ENCODE peak calls at places on chromosomes 2 and 18, in eight cellular contexts. One of them, this sample, is unnamed.

GRCh38 chr2:28952806-28953190 is 28.3 kb upstream of the TOGARAM2 start:
- DNase-seq in stomach: no peak
- DNase-seq in Calu3: peak
- DNase-seq in AG09309: no peak
- DNase-seq in K562: peak
- DNase-seq in A549: peak
- DNase-seq in neural progenitor cell: peak
- DNase-seq in GM06990: no peak
- DNase-seq in this sample: no peak

GRCh38 chr18:32048507-32049091 is 30.0 kb downstream of the RNF125 start:
- DNase-seq in A549: peak
- DNase-seq in neural progenitor cell: no peak
- DNase-seq in K562: no peak
- DNase-seq in stomach: no peak
- DNase-seq in GM06990: peak
- DNase-seq in AG09309: peak
- DNase-seq in Calu3: no peak
- DNase-seq in this sample: no peak

GRCh38 chr18:43935051-43935412 is 657.7 kb upstream of the SYT4 start:
- DNase-seq in Calu3: no peak
- DNase-seq in stomach: no peak
- DNase-seq in K562: no peak
- DNase-seq in GM06990: no peak
- DNase-seq in A549: no peak
- DNase-seq in AG09309: peak
- DNase-seq in neural progenitor cell: no peak
- DNase-seq in this sample: no peak

GRCh38 chr2:149055751-149056150 is 17.3 kb downstream of the LYPD6B start:
- DNase-seq in stomach: no peak
- DNase-seq in A549: no peak
- DNase-seq in AG09309: no peak
- DNase-seq in neural progenitor cell: no peak
- DNase-seq in GM06990: no peak
- DNase-seq in Calu3: no peak
- DNase-seq in K562: no peak
- DNase-seq in this sample: no peak

GRCh38 chr2:219737270-219737691 is 109.9 kb downstream of the SLC4A3 start:
- DNase-seq in AG09309: no peak
- DNase-seq in stomach: no peak
- DNase-seq in A549: peak
- DNase-seq in Calu3: no peak
- DNase-seq in GM06990: no peak
- DNase-seq in K562: no peak
- DNase-seq in neural progenitor cell: peak
- DNase-seq in this sample: no peak

GRCh38 chr2:138356178-138356577 is 145.4 kb upstream of the SPOPL start:
- DNase-seq in Calu3: no peak
- DNase-seq in GM06990: no peak
- DNase-seq in neural progenitor cell: no peak
- DNase-seq in A549: peak
- DNase-seq in AG09309: peak
- DNase-seq in stomach: no peak
- DNase-seq in K562: no peak
- DNase-seq in this sample: no peak

GRCh38 chr2:24985406-24985805 is 13.7 kb upstream of the DNAJC27 start:
- DNase-seq in Calu3: no peak
- DNase-seq in stomach: no peak
- DNase-seq in AG09309: no peak
- DNase-seq in neural progenitor cell: no peak
- DNase-seq in K562: no peak
- DNase-seq in A549: no peak
- DNase-seq in GM06990: no peak
- DNase-seq in this sample: no peak

GRCh38 chr2:11750422-11750821 is 4.0 kb downstream of the LPIN1 start:
- DNase-seq in GM06990: peak
- DNase-seq in neural progenitor cell: no peak
- DNase-seq in AG09309: no peak
- DNase-seq in stomach: no peak
- DNase-seq in K562: no peak
- DNase-seq in Calu3: no peak
- DNase-seq in A549: no peak
- DNase-seq in this sample: peak

GRCh38 chr2:177334940-177335543 is 57.5 kb upstream of the AGPS start:
- DNase-seq in AG09309: no peak
- DNase-seq in K562: peak
- DNase-seq in stomach: no peak
- DNase-seq in GM06990: peak
- DNase-seq in neural progenitor cell: peak
- DNase-seq in A549: peak
- DNase-seq in Calu3: peak
- DNase-seq in this sample: peak

GRCh38 chr18:79493801-79494211 is 98.1 kb downstream of the NFATC1 start:
- DNase-seq in AG09309: no peak
- DNase-seq in Calu3: no peak
- DNase-seq in neural progenitor cell: no peak
- DNase-seq in GM06990: no peak
- DNase-seq in stomach: no peak
- DNase-seq in A549: no peak
- DNase-seq in K562: no peak
- DNase-seq in this sample: no peak

GRCh38 chr2:169877406-169877805 is 50.2 kb downstream of the UBR3 start:
- DNase-seq in Calu3: no peak
- DNase-seq in neural progenitor cell: no peak
- DNase-seq in K562: no peak
- DNase-seq in stomach: no peak
- DNase-seq in A549: peak
- DNase-seq in GM06990: no peak
- DNase-seq in AG09309: no peak
- DNase-seq in this sample: no peak

GRCh38 chr2:219591091-219591490 is 6.6 kb upstream of the STK11IP start:
- DNase-seq in A549: no peak
- DNase-seq in stomach: no peak
- DNase-seq in Calu3: no peak
- DNase-seq in GM06990: no peak
- DNase-seq in AG09309: no peak
- DNase-seq in K562: no peak
- DNase-seq in neural progenitor cell: no peak
- DNase-seq in this sample: no peak

GRCh38 chr2:138630164-138630563 is 128.6 kb downstream of the SPOPL start:
- DNase-seq in K562: no peak
- DNase-seq in Calu3: no peak
- DNase-seq in A549: no peak
- DNase-seq in neural progenitor cell: peak
- DNase-seq in GM06990: no peak
- DNase-seq in AG09309: no peak
- DNase-seq in stomach: no peak
- DNase-seq in this sample: no peak

GRCh38 chr2:10103179-10103578 is 19.4 kb upstream of the RRM2 start:
- DNase-seq in stomach: no peak
- DNase-seq in Calu3: no peak
- DNase-seq in K562: no peak
- DNase-seq in GM06990: no peak
- DNase-seq in AG09309: no peak
- DNase-seq in neural progenitor cell: no peak
- DNase-seq in A549: no peak
- DNase-seq in this sample: no peak

GRCh38 chr2:231530099-231531085 is at the start of gene NMUR1:
- DNase-seq in stomach: peak
- DNase-seq in GM06990: peak
- DNase-seq in Calu3: peak
- DNase-seq in AG09309: no peak
- DNase-seq in A549: peak
- DNase-seq in neural progenitor cell: peak
- DNase-seq in K562: peak
- DNase-seq in this sample: peak

GRCh38 chr2:168439536-168439935 is 16.5 kb upstream of the CERS6 start:
- DNase-seq in AG09309: no peak
- DNase-seq in A549: no peak
- DNase-seq in stomach: no peak
- DNase-seq in GM06990: no peak
- DNase-seq in K562: no peak
- DNase-seq in Calu3: no peak
- DNase-seq in neural progenitor cell: no peak
- DNase-seq in this sample: no peak

GRCh38 chr2:31812051-31812798 is 198.6 kb downstream of the MEMO1 start:
- DNase-seq in K562: peak
- DNase-seq in A549: peak
- DNase-seq in stomach: no peak
- DNase-seq in Calu3: no peak
- DNase-seq in neural progenitor cell: no peak
- DNase-seq in AG09309: no peak
- DNase-seq in GM06990: peak
- DNase-seq in this sample: peak

GRCh38 chr2:80437959-80438358 is 133.4 kb upstream of the LRRTM1 start:
- DNase-seq in stomach: no peak
- DNase-seq in AG09309: no peak
- DNase-seq in Calu3: no peak
- DNase-seq in neural progenitor cell: no peak
- DNase-seq in A549: no peak
- DNase-seq in GM06990: no peak
- DNase-seq in K562: peak
- DNase-seq in this sample: no peak

GRCh38 chr18:45085916-45086624 is 405.4 kb downstream of the SETBP1 start:
- DNase-seq in AG09309: no peak
- DNase-seq in K562: no peak
- DNase-seq in A549: no peak
- DNase-seq in GM06990: no peak
- DNase-seq in Calu3: no peak
- DNase-seq in neural progenitor cell: no peak
- DNase-seq in stomach: no peak
- DNase-seq in this sample: no peak

GRCh38 chr18:45090526-45091140 is 409.9 kb downstream of the SETBP1 start:
- DNase-seq in neural progenitor cell: no peak
- DNase-seq in stomach: no peak
- DNase-seq in GM06990: no peak
- DNase-seq in Calu3: no peak
- DNase-seq in AG09309: no peak
- DNase-seq in A549: no peak
- DNase-seq in K562: no peak
- DNase-seq in this sample: no peak

GRCh38 chr18:45084207-45084606 is 403.5 kb downstream of the SETBP1 start:
- DNase-seq in K562: no peak
- DNase-seq in A549: no peak
- DNase-seq in AG09309: no peak
- DNase-seq in GM06990: no peak
- DNase-seq in Calu3: no peak
- DNase-seq in stomach: no peak
- DNase-seq in neural progenitor cell: no peak
- DNase-seq in this sample: no peak

GRCh38 chr18:45083456-45083855 is 402.8 kb downstream of the SETBP1 start:
- DNase-seq in Calu3: no peak
- DNase-seq in stomach: no peak
- DNase-seq in AG09309: no peak
- DNase-seq in K562: no peak
- DNase-seq in A549: no peak
- DNase-seq in neural progenitor cell: no peak
- DNase-seq in GM06990: no peak
- DNase-seq in this sample: no peak

GRCh38 chr18:45086777-45087176 is 406.1 kb downstream of the SETBP1 start:
- DNase-seq in Calu3: no peak
- DNase-seq in AG09309: no peak
- DNase-seq in neural progenitor cell: no peak
- DNase-seq in K562: no peak
- DNase-seq in stomach: no peak
- DNase-seq in GM06990: no peak
- DNase-seq in A549: no peak
- DNase-seq in this sample: no peak
- TF ChIP-seq CTCF in Calu3: no peak
- TF ChIP-seq CTCF in AG09309: no peak
- TF ChIP-seq CTCF in neural progenitor cell: no peak
- TF ChIP-seq CTCF in K562: no peak
- TF ChIP-seq CTCF in stomach: no peak
- TF ChIP-seq CTCF in GM06990: no peak
- TF ChIP-seq CTCF in A549: no peak
- TF ChIP-seq CTCF in this sample: no peak

GRCh38 chr2:174617120-174617519 is 19.5 kb upstream of the WIPF1 start:
- DNase-seq in Calu3: no peak
- DNase-seq in neural progenitor cell: no peak
- DNase-seq in A549: no peak
- DNase-seq in AG09309: no peak
- DNase-seq in K562: no peak
- DNase-seq in GM06990: no peak
- DNase-seq in stomach: no peak
- DNase-seq in this sample: no peak
- TF ChIP-seq CTCF in Calu3: no peak
- TF ChIP-seq CTCF in neural progenitor cell: no peak
- TF ChIP-seq CTCF in A549: no peak
- TF ChIP-seq CTCF in AG09309: no peak
- TF ChIP-seq CTCF in K562: no peak
- TF ChIP-seq CTCF in GM06990: no peak
- TF ChIP-seq CTCF in stomach: no peak
- TF ChIP-seq CTCF in this sample: no peak

DNA sequence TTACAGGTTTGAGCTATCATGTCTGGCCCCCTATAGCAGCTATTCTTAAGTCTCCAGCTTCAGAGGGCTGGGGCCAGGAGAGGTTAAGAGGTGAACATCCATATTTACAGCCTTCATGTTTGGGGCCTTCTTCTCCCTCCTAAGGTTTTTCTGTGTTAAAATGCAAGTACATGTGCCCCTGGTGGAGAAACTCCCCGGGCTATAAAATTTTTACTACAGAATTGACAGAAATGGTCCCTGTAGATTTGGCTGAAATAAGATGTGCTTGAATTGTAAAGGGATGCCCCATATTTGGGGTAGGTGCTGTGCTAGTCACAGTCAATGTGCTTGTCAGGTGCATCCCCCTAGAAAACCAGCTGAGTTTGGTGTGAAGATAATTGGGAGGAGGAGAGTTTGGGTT is 263.3 kb upstream of the CXCR4 start:
- DNase-seq in stomach: no peak
- DNase-seq in neural progenitor cell: no peak
- DNase-seq in GM06990: no peak
- DNase-seq in K562: no peak
- DNase-seq in A549: no peak
- DNase-seq in AG09309: no peak
- DNase-seq in Calu3: no peak
- DNase-seq in this sample: no peak
- TF ChIP-seq CTCF in stomach: no peak
- TF ChIP-seq CTCF in neural progenitor cell: no peak
- TF ChIP-seq CTCF in GM06990: no peak
- TF ChIP-seq CTCF in K562: no peak
- TF ChIP-seq CTCF in A549: no peak
- TF ChIP-seq CTCF in AG09309: no peak
- TF ChIP-seq CTCF in Calu3: no peak
- TF ChIP-seq CTCF in this sample: no peak

DNA sequence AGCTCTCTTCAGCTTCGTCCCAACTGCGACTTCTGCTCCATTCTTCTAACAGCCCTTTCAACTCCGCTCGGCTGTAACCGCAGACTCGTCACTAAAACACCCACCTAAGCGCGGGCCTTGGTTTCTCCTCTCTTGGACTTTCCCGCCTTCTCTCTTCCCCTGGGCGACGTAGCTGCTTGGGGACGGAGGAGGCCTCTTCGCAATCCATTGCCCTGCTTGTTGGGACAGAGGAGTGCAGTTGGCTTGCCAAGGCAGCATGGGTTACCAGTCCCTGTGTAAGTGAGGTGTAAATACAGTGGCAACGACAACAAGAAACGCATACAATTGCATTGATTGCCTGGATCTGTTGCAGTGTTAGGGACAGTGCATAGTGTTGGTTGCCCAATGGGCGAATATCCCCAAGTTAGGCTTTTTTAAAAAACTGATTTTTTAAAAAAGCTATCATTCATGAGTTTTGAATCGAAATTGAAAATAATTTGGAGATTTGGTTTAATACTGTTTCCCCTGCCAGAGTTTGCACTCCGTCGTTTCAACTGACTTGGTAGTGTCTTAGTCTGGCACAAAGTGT is 484 bp upstream of the DARS1 start:
- DNase-seq in GM06990: no peak
- DNase-seq in A549: no peak
- DNase-seq in neural progenitor cell: no peak
- DNase-seq in Calu3: no peak
- DNase-seq in K562: no peak
- DNase-seq in stomach: no peak
- DNase-seq in AG09309: no peak
- DNase-seq in this sample: peak
- TF ChIP-seq CTCF in GM06990: no peak
- TF ChIP-seq CTCF in A549: no peak
- TF ChIP-seq CTCF in neural progenitor cell: no peak
- TF ChIP-seq CTCF in Calu3: no peak
- TF ChIP-seq CTCF in K562: no peak
- TF ChIP-seq CTCF in stomach: no peak
- TF ChIP-seq CTCF in AG09309: no peak
- TF ChIP-seq CTCF in this sample: no peak